ENCODE peak calls at places on chromosome 12, in seven cellular contexts. S is body of pancreas, I is left lung, N is HCT116, K is lower lobe of right lung, V is left ventricle myocardium inferior, U is Karpas-422. O is an unnamed sample. For H3K9me3 and H3K36me3, the result is how much of the 10 kb centered on the place peaks cover.

GRCh38 chr12:128323115-128323514 is 56.1 kb downstream of the TMEM132C start:
- DNase-seq in S (no peak), I (no peak), N (no peak), K (no peak), V (no peak), U (no peak), O (no peak)

GRCh38 chr12:2190896-2191533 is 138.2 kb downstream of the CACNA1C start:
- DNase-seq in S (no peak), I (no peak), N (no peak), K (no peak), V (no peak), U (no peak), O (no peak)

GRCh38 chr12:99600388-99600787 is 47.2 kb upstream of the GARIN6 start:
- DNase-seq in S (no peak), I (no peak), N (no peak), K (no peak), V (no peak), U (peak), O (no peak)

GRCh38 chr12:7797698-7798398 is 8.6 kb downstream of the NANOG start:
- DNase-seq in S (peak), I (no peak), N (no peak), K (no peak), V (no peak), U (no peak), O (no peak)

GRCh38 chr12:19959353-19959752 is 409.0 kb upstream of the PDE3A start:
- DNase-seq in S (no peak), I (no peak), N (no peak), K (no peak), V (no peak), U (no peak), O (no peak)

GRCh38 chr12:131028587-131029338 is 75.1 kb downstream of the ADGRD1 start:
- DNase-seq in S (no peak), I (peak), N (no peak), K (peak), V (no peak), U (no peak), O (no peak)

GRCh38 chr12:90086281-90086680 is 377.6 kb upstream of the ATP2B1 start:
- DNase-seq in S (no peak), I (no peak), N (no peak), K (no peak), V (no peak), U (no peak), O (no peak)

GRCh38 chr12:106093246-106093645 is 45.5 kb downstream of the NUAK1 start:
- DNase-seq in S (no peak), I (no peak), N (no peak), K (no peak), V (no peak), U (no peak), O (no peak)

GRCh38 chr12:104299842-104300481 is 3.6 kb upstream of the EID3 start:
- DNase-seq in S (no peak), I (no peak), N (no peak), K (no peak), V (no peak), U (no peak), O (no peak)

GRCh38 chr12:81797100-81797499 is 38.0 kb upstream of the PPFIA2 start:
- DNase-seq in S (no peak), I (no peak), N (peak), K (no peak), V (no peak), U (peak), O (no peak)

GRCh38 chr12:11015775-11016430 is 6.5 kb downstream of the TAS2R19 start:
- DNase-seq in S (no peak), I (no peak), N (no peak), K (no peak), V (no peak), U (no peak), O (no peak)

GRCh38 chr12:130633771-130634170 is 82.3 kb downstream of the RIMBP2 start:
- DNase-seq in S (peak), I (no peak), N (no peak), K (no peak), V (no peak), U (no peak), O (no peak)

GRCh38 chr12:12608557-12608957 is 3.1 kb upstream of the CREBL2 start:
- DNase-seq in S (no peak), I (no peak), N (no peak), K (no peak), V (no peak), U (no peak), O (no peak)

GRCh38 chr12:70069221-70069811 is 173.9 kb upstream of the CNOT2 start:
- DNase-seq in S (no peak), I (no peak), N (no peak), K (no peak), V (no peak), U (peak), O (no peak)

GRCh38 chr12:1947081-1947480 is 28.6 kb upstream of the CACNA2D4 start:
- DNase-seq in S (no peak), I (no peak), N (no peak), K (no peak), V (no peak), U (no peak), O (no peak)

GRCh38 chr12:104199964-104200363 is 15.6 kb upstream of the TXNRD1 start:
- DNase-seq in S (no peak), I (no peak), N (no peak), K (no peak), V (no peak), U (no peak), O (no peak)

GRCh38 chr12:107396991-107397390 is 288.6 kb upstream of the PWP1 start:
- DNase-seq in S (no peak), I (no peak), N (no peak), K (no peak), V (no peak), U (no peak), O (no peak)

GRCh38 chr12:51702582-51702981 is 111.5 kb downstream of the SCN8A start:
- DNase-seq in S (no peak), I (no peak), N (no peak), K (no peak), V (no peak), U (no peak), O (no peak)

GRCh38 chr12:50082644-50083043 is 2.5 kb upstream of the SMARCD1 start:
- DNase-seq in S (no peak), I (no peak), N (no peak), K (no peak), V (no peak), U (no peak), O (no peak)

GRCh38 chr12:76915381-76916169 is 36.8 kb upstream of the CSRP2 start:
- DNase-seq in S (no peak), I (no peak), N (no peak), K (no peak), V (no peak), U (no peak), O (no peak)

GRCh38 chr12:52433501-52434095 is 573 bp downstream of the KRT75 start:
- DNase-seq in S (no peak), I (no peak), N (no peak), K (no peak), V (no peak), U (no peak), O (no peak)

GRCh38 chr12:100267603-100268281 is 765 bp downstream of the SCYL2 start:
- DNase-seq in S (no peak), I (no peak), N (no peak), K (no peak), V (no peak), U (peak), O (peak)

GRCh38 chr12:113713156-113713555 is 241.5 kb upstream of the LHX5 start:
- DNase-seq in S (no peak), I (no peak), N (no peak), K (no peak), V (no peak), U (no peak), O (no peak)

GRCh38 chr12:57091633-57092528 is 3.0 kb downstream of the NAB2 start:
- DNase-seq in S (no peak), I (no peak), N (no peak), K (no peak), V (no peak), U (peak), O (no peak)

GRCh38 chr12:77625441-77625840 is 205.3 kb upstream of the NAV3 start:
- DNase-seq in S (no peak), I (no peak), N (no peak), K (no peak), V (no peak), U (no peak), O (no peak)

DNA sequence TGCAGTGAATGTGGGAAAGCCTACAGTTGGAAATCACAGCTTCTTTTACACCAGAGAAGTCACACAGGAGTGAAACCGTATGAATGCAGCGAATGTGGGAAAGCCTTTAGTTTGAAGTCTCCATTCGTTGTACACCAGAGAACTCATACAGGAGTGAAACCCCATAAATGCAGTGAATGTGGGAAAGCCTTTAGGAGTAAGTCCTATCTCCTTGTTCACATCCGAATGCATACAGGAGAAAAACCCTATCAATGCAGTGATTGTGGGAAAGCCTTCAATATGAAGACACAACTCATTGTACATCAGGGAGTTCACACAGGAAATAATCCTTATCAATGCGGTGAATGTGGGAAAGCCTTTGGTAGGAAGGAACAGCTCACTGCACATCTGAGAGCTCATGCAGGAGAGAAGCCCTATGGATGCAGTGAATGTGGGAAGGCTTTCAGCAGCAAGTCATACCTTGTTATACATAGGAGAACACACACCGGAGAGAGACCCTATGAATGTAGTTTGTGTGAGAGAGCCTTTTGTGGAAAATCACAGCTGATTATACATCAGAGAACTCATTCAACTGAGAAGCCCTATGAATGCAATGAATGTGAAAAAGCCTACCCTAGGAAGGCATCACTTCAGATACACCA is 24.6 kb downstream of the ZNF26 start:
- DNase-seq in S (no peak), I (no peak), N (no peak), K (no peak), V (no peak), U (no peak), O (no peak)
- H3K9me3 ChIP-seq in S (under half), I (under half), N (under half), K (half or more), V (half or more), U (half or more), O (half or more)

GRCh38 chr12:6631549-6631961 is 4.2 kb downstream of the LPAR5 start:
- DNase-seq in S (no peak), I (no peak), N (no peak), K (no peak), V (no peak), U (peak), O (no peak)
- H3K4me3 ChIP-seq in S (no peak), I (no peak), N (no peak), K (peak), V (peak), U (peak), O (peak)

GRCh38 chr12:115966376-115966775 is 311.1 kb downstream of the MED13L start:
- DNase-seq in S (no peak), I (no peak), N (no peak), K (no peak), V (no peak), U (no peak), O (no peak)
- H3K36me3 ChIP-seq in S (under half), I (half or more), N (half or more), K (half or more), V (half or more), U (under half), O (half or more)

DNA sequence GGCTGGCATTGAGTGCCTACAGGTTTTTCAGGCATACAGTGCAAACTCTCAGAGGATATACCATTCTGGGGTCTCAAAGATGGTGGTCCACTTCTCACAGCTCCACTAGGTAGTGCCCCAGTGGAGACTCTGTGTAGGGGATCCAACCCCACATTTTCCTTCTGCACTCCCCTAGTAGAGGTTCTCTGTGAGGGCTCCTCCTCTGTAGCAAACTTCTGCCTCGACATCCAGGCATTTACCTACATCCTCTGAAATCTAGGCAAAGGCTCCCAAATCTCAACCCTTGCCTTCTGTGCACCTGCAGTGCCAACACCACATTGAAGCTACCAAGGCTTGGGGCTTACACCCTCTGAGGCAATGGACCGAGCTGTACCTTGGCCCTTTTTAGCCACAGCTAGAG is 179.2 kb downstream of the CCDC91 start:
- DNase-seq in S (no peak), I (no peak), N (no peak), K (no peak), V (no peak), U (peak), O (no peak)
- H3K9me3 ChIP-seq in S (under half), I (under half), N (under half), K (half or more), V (half or more), U (under half), O (under half)

DNA sequence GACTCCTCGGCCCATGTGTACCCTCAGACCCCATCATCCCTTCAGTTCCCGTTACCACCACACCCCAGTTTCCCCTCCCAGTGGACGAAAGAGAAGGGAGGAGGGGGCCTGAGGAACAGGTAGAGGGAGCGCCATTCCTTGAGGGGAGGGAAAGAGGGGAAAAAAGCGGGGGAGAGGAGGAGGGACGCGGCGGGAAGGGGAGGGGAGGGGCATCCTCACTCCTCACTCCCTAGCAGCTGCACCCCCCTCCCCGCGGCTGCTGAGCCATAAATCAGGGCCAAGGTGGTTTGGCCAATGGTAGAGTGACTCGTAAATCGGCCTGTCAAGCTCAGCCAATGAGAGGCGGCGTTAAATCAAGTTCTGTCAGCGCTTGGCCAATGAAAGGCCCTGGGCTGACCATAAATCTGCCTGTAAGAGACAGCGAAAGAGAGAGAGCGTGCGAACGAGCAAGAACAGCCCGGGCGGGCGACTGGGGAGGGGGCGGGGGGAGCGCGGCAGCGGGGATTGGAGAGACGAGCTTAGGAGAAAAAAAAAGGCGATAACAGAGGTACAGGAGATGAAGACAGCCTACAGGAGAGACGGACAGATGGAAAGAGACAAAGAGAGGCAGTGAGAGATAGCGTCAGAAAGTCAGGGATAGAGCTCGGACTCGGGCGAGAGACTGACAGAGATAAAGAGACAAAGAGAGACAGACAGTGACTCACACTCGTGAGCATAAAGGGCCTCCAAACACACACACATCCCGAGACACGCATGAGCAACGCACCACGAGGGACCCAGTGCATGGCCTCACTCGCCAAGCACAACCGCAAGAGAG is 5.1 kb downstream of the GPR84 start:
- DNase-seq in S (peak), I (peak), N (peak), K (peak), V (peak), U (peak), O (peak)
- H3K4me3 ChIP-seq in S (peak), I (peak), N (peak), K (peak), V (peak), U (peak), O (peak)